ENCODE peak calls at places on chromosomes 5 and 9, in five cellular contexts. Z is MG63, D is ELR, G is SK-N-DZ, W is HFFc6. U is an unnamed sample.

GRCh38 chr5:91386120-91386519 is 3.0 kb upstream of the ARRDC3 start:
- DNase-seq in G (no peak), Z (no peak), D (no peak), W (no peak), U (no peak)

GRCh38 chr9:131365546-131365945 is 28.3 kb upstream of the PRRC2B start:
- DNase-seq in W (no peak), Z (no peak), D (no peak), G (no peak), U (no peak)

GRCh38 chr5:138819065-138819464 is 56.1 kb downstream of the LRRTM2 start:
- DNase-seq in W (no peak), D (no peak), G (no peak), Z (no peak), U (no peak)

GRCh38 chr5:174720612-174721521 is 3.5 kb upstream of the MSX2 start:
- DNase-seq in D (no peak), Z (peak; percentile 24), W (no peak), G (peak; percentile 45), U (no peak)

GRCh38 chr5:143262393-143263174 is 140.9 kb downstream of the NR3C1 start:
- DNase-seq in G (no peak), W (peak; percentile 85), Z (peak; percentile 80), D (peak; percentile 97), U (no peak)

GRCh38 chr5:1139806-1140187 is 27.9 kb upstream of the SLC12A7 start:
- DNase-seq in W (no peak), G (no peak), D (no peak), Z (no peak), U (peak; percentile 72)

GRCh38 chr9:109230277-109230676 is 63.2 kb upstream of the FRRS1L start:
- DNase-seq in G (peak; percentile 55), D (no peak), W (no peak), Z (no peak), U (no peak)

GRCh38 chr5:4941957-4942830 is 197.9 kb upstream of the ADAMTS16 start:
- DNase-seq in Z (no peak), W (no peak), G (no peak), D (no peak), U (no peak)

GRCh38 chr5:90020575-90021535 is 388.7 kb downstream of the CETN3 start:
- DNase-seq in Z (peak; percentile 5), D (peak; percentile 57), W (peak; percentile 18), G (no peak), U (no peak)

GRCh38 chr9:79209012-79209411 is 362.8 kb upstream of the TLE4 start:
- DNase-seq in D (no peak), Z (no peak), G (peak; percentile 50), W (no peak), U (no peak)

GRCh38 chr9:88076286-88077070 is 61.8 kb downstream of the SPATA31C2 start:
- DNase-seq in G (peak; percentile 79), Z (peak; percentile 72), W (peak; percentile 55), D (peak; percentile 76), U (peak; percentile 73)

GRCh38 chr5:132788508-132788907 is 11.5 kb upstream of the SEPTIN8 start:
- DNase-seq in G (no peak), Z (no peak), D (no peak), W (no peak), U (no peak)

U was measured in keratinocyte.